ENCODE peak calls at places on chromosomes 11 and 22, in four cellular contexts. R is hepatocyte, S is IMR-90, A is heart right ventricle. T is an unnamed sample.

GRCh38 chr11:35364101-35364780 is 55.1 kb downstream of the SLC1A2 start:
- DNase-seq in S (peak; percentile 86), A (peak; percentile 70), R (peak; percentile 51), T (peak; percentile 93)

GRCh38 chr22:31652911-31653684 is 8.9 kb downstream of the PISD start:
- DNase-seq in R (peak; percentile 23), A (no peak), S (no peak), T (no peak)

GRCh38 chr11:128417607-128418324 is 169.6 kb downstream of the ETS1 start:
- DNase-seq in A (peak; percentile 26), S (peak; percentile 96), R (no peak), T (no peak)

GRCh38 chr11:35943761-35944502 is at the start of gene LDLRAD3:
- DNase-seq in R (peak; percentile 92), S (peak; percentile 82), A (peak; percentile 60), T (peak; percentile 84)

GRCh38 chr22:30877662-30878515 is 90.7 kb downstream of the MORC2 start:
- DNase-seq in R (no peak), A (no peak), S (no peak), T (no peak)

GRCh38 chr11:95977534-95978174 is 53.7 kb upstream of the MTMR2 start:
- DNase-seq in A (no peak), R (no peak), S (peak; percentile 69), T (no peak)

GRCh38 chr22:49976439-49977175 is 16.0 kb downstream of the PIM3 start:
- DNase-seq in R (no peak), S (no peak), A (no peak), T (no peak)

GRCh38 chr11:10770626-10771254 is 19.7 kb downstream of the CTR9 start:
- DNase-seq in R (peak; percentile 63), S (peak; percentile 55), A (peak; percentile 67), T (peak; percentile 56)

GRCh38 chr22:42026705-42027104 is 28.1 kb downstream of the WBP2NL start:
- DNase-seq in R (no peak), S (no peak), A (no peak), T (no peak)

GRCh38 chr11:80297808-80298460 is 857.1 kb upstream of the TENM4 start:
- DNase-seq in A (no peak), S (peak; percentile 82), R (no peak), T (no peak)

GRCh38 chr11:73652046-73652730 is 5.8 kb downstream of the PLEKHB1 start:
- DNase-seq in S (no peak), R (no peak), A (peak; percentile 36), T (no peak)

GRCh38 chr11:80855975-80856524 is 1415.2 kb upstream of the TENM4 start:
- DNase-seq in R (no peak), S (no peak), A (no peak), T (peak; percentile 61)

GRCh38 chr11:110297082-110297725 is 790 bp upstream of the RDX start:
- DNase-seq in R (no peak), A (no peak), S (peak; percentile 53), T (no peak)

GRCh38 chr11:110295487-110296225 is 758 bp downstream of the RDX start:
- DNase-seq in S (peak; percentile 40), R (peak; percentile 74), A (peak; percentile 38), T (peak; percentile 46)

GRCh38 chr11:110295086-110295485 is 1.3 kb downstream of the RDX start:
- DNase-seq in R (no peak), A (no peak), S (no peak), T (no peak)

GRCh38 chr11:110297726-110298297 is 1.4 kb upstream of the RDX start:
- DNase-seq in R (peak; percentile 16), S (no peak), A (no peak), T (no peak)

GRCh38 chr11:110296226-110297081 is at the start of gene RDX:
- DNase-seq in S (peak; percentile 63), A (peak; percentile 67), R (peak; percentile 90), T (peak; percentile 82)
- TF ChIP-seq CTCF in S (peak; percentile 22), A (no peak), R (no peak), T (no peak)

GRCh38 chr11:1573077-1573846 is 1.2 kb upstream of the DUSP8 start:
- DNase-seq in S (no peak), R (no peak), A (no peak), T (no peak)
- H3K27ac ChIP-seq in S (no peak overlapping the region), R (peak overlapping the region; percentile 85), A (peak overlapping the region; percentile 88), T (no peak overlapping the region)

GRCh38 chr11:106603971-106604370 is 414.3 kb downstream of the GUCY1A2 start:
- DNase-seq in S (no peak), A (no peak), R (no peak), T (no peak)
- TF ChIP-seq CTCF in S (no peak), A (no peak), R (no peak), T (no peak)

GRCh38 chr22:35657571-35658312 is 9.5 kb downstream of the APOL6 start:
- DNase-seq in S (no peak), R (no peak), A (no peak), T (no peak)
- H3K27ac ChIP-seq in S (no peak overlapping the region), R (no peak overlapping the region), A (no peak overlapping the region), T (no peak overlapping the region)

GRCh38 chr11:131246589-131247164 is 123.7 kb upstream of the NTM start:
- DNase-seq in A (peak; percentile 8), S (no peak), R (peak; percentile 66), T (peak; percentile 19)
- TF ChIP-seq CTCF in A (peak; percentile 55), S (peak; percentile 29), R (peak; percentile 61), T (peak; percentile 57)

DNA sequence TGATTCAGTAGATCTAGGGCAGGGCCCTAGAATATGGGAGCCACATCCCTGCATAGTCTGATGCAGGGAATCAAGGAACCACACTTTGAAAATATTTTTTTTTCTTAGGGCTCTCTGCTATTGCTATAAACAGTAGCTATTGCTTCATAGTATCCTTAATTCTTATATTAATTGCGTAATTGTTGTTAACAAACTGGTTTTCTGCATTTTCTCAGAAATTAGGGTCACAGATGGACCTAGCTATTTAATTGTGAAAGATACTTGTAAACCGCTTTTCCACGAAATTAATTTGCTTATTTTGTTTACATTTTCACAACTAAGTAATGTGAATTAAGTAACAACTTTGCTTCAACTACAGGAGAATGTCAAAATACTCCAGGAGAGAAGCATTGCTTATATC is 34.1 kb downstream of the NAALAD2 start:
- DNase-seq in S (no peak), R (no peak), A (no peak), T (no peak)
- H3K27ac ChIP-seq in S (no peak overlapping the region), R (no peak overlapping the region), A (no peak overlapping the region), T (no peak overlapping the region)